ENCODE peak calls at places on chromosomes 13 and 19, in five cellular contexts. One of them, this sample, is unnamed.

GRCh38 chr19:14361824-14362223 is 19.4 kb upstream of the ADGRE5 start:
- DNase-seq in tibial nerve: no peak
- DNase-seq in vagina: no peak
- DNase-seq in adrenal gland: no peak
- DNase-seq in sigmoid colon: no peak
- DNase-seq in this sample: peak; percentile 33

GRCh38 chr13:101835920-101836319 is 383.4 kb downstream of the ITGBL1 start:
- DNase-seq in tibial nerve: no peak
- DNase-seq in sigmoid colon: no peak
- DNase-seq in vagina: no peak
- DNase-seq in adrenal gland: no peak
- DNase-seq in this sample: no peak

GRCh38 chr19:10233946-10234345 is 2.8 kb upstream of the S1PR2 start:
- DNase-seq in tibial nerve: no peak
- DNase-seq in sigmoid colon: no peak
- DNase-seq in vagina: no peak
- DNase-seq in adrenal gland: no peak
- DNase-seq in this sample: no peak

GRCh38 chr13:81745391-81745790 is 1404.5 kb upstream of the SPRY2 start:
- DNase-seq in tibial nerve: no peak
- DNase-seq in sigmoid colon: no peak
- DNase-seq in adrenal gland: no peak
- DNase-seq in vagina: no peak
- DNase-seq in this sample: no peak

GRCh38 chr19:35266904-35267817 is 1.6 kb upstream of the USF2 start:
- DNase-seq in vagina: no peak
- DNase-seq in tibial nerve: peak; percentile 40
- DNase-seq in adrenal gland: peak; percentile 65
- DNase-seq in sigmoid colon: peak; percentile 80
- DNase-seq in this sample: peak; percentile 69

GRCh38 chr13:98798849-98799645 is 46.6 kb upstream of the SLC15A1 start:
- DNase-seq in tibial nerve: no peak
- DNase-seq in sigmoid colon: no peak
- DNase-seq in vagina: no peak
- DNase-seq in adrenal gland: no peak
- DNase-seq in this sample: no peak

GRCh38 chr19:45404557-45405434 is at the start of gene PPP1R13L:
- DNase-seq in sigmoid colon: peak; percentile 92
- DNase-seq in adrenal gland: peak; percentile 91
- DNase-seq in vagina: no peak
- DNase-seq in tibial nerve: no peak
- DNase-seq in this sample: no peak

GRCh38 chr19:53881482-53882390 is at the start of gene PRKCG:
- DNase-seq in tibial nerve: no peak
- DNase-seq in adrenal gland: no peak
- DNase-seq in vagina: no peak
- DNase-seq in sigmoid colon: no peak
- DNase-seq in this sample: no peak

GRCh38 chr13:24159921-24160324 is 597 bp upstream of the SPATA13 start:
- DNase-seq in sigmoid colon: no peak
- DNase-seq in tibial nerve: no peak
- DNase-seq in adrenal gland: no peak
- DNase-seq in vagina: no peak
- DNase-seq in this sample: peak; percentile 30

GRCh38 chr19:54312436-54313362 is at the start of gene LILRA5:
- DNase-seq in sigmoid colon: peak; percentile 68
- DNase-seq in tibial nerve: peak; percentile 22
- DNase-seq in adrenal gland: peak; percentile 39
- DNase-seq in vagina: no peak
- DNase-seq in this sample: no peak

GRCh38 chr13:32538234-32538620 is 368 bp downstream of the N4BP2L2 start:
- DNase-seq in sigmoid colon: peak; percentile 70
- DNase-seq in tibial nerve: no peak
- DNase-seq in vagina: no peak
- DNase-seq in adrenal gland: peak; percentile 65
- DNase-seq in this sample: peak; percentile 83

GRCh38 chr13:98910501-98910951 is 67.3 kb downstream of the DOCK9 start:
- DNase-seq in vagina: no peak
- DNase-seq in adrenal gland: peak; percentile 25
- DNase-seq in sigmoid colon: no peak
- DNase-seq in tibial nerve: no peak
- DNase-seq in this sample: no peak

GRCh38 chr19:58334691-58335249 is 8.0 kb downstream of the ZSCAN22 start:
- DNase-seq in vagina: no peak
- DNase-seq in tibial nerve: no peak
- DNase-seq in adrenal gland: no peak
- DNase-seq in sigmoid colon: no peak
- DNase-seq in this sample: no peak

GRCh38 chr13:61546413-61546812 is 130.8 kb upstream of the PCDH20 start:
- DNase-seq in tibial nerve: no peak
- DNase-seq in adrenal gland: no peak
- DNase-seq in vagina: no peak
- DNase-seq in sigmoid colon: no peak
- DNase-seq in this sample: no peak

GRCh38 chr19:51735759-51736449 is 12.1 kb upstream of the HAS1 start:
- DNase-seq in vagina: no peak
- DNase-seq in tibial nerve: peak; percentile 60
- DNase-seq in adrenal gland: peak; percentile 74
- DNase-seq in sigmoid colon: peak; percentile 83
- DNase-seq in this sample: no peak

GRCh38 chr13:91185294-91185863 is 162.1 kb upstream of the MIR17HG start:
- DNase-seq in adrenal gland: no peak
- DNase-seq in tibial nerve: no peak
- DNase-seq in sigmoid colon: no peak
- DNase-seq in vagina: no peak
- DNase-seq in this sample: peak; percentile 2

GRCh38 chr13:113140677-113141590 is 17.5 kb upstream of the PROZ start:
- DNase-seq in adrenal gland: no peak
- DNase-seq in vagina: no peak
- DNase-seq in sigmoid colon: peak; percentile 53
- DNase-seq in tibial nerve: no peak
- DNase-seq in this sample: no peak

GRCh38 chr19:29967623-29968022 is 25.6 kb downstream of the URI1 start:
- DNase-seq in vagina: no peak
- DNase-seq in adrenal gland: peak; percentile 24
- DNase-seq in tibial nerve: no peak
- DNase-seq in sigmoid colon: no peak
- DNase-seq in this sample: peak; percentile 88

GRCh38 chr19:13160557-13160956 is 10.3 kb downstream of the IER2 start:
- DNase-seq in sigmoid colon: no peak
- DNase-seq in vagina: no peak
- DNase-seq in tibial nerve: no peak
- DNase-seq in adrenal gland: peak; percentile 72
- DNase-seq in this sample: no peak

GRCh38 chr19:46077815-46078167 is 37.0 kb upstream of the IGFL4 start:
- DNase-seq in sigmoid colon: no peak
- DNase-seq in vagina: no peak
- DNase-seq in adrenal gland: no peak
- DNase-seq in tibial nerve: no peak
- DNase-seq in this sample: no peak

GRCh38 chr19:14556662-14557188 is 15.1 kb downstream of the NDUFB7 start:
- DNase-seq in adrenal gland: peak; percentile 83
- DNase-seq in tibial nerve: peak; percentile 29
- DNase-seq in vagina: no peak
- DNase-seq in sigmoid colon: peak; percentile 76
- DNase-seq in this sample: peak; percentile 92

GRCh38 chr19:7013678-7014077 is 7.6 kb downstream of the MBD3L2B start:
- DNase-seq in vagina: no peak
- DNase-seq in adrenal gland: no peak
- DNase-seq in tibial nerve: no peak
- DNase-seq in sigmoid colon: no peak
- DNase-seq in this sample: no peak

GRCh38 chr13:87999141-87999765 is 328.1 kb downstream of the SLITRK5 start:
- DNase-seq in sigmoid colon: no peak
- DNase-seq in adrenal gland: no peak
- DNase-seq in tibial nerve: no peak
- DNase-seq in vagina: no peak
- DNase-seq in this sample: no peak

GRCh38 chr13:43304945-43305344 is 281.6 kb downstream of the DNAJC15 start:
- DNase-seq in tibial nerve: no peak
- DNase-seq in vagina: no peak
- DNase-seq in sigmoid colon: no peak
- DNase-seq in adrenal gland: no peak
- DNase-seq in this sample: no peak

GRCh38 chr13:99227331-99227900 is 26.8 kb downstream of the UBAC2 start:
- DNase-seq in sigmoid colon: no peak
- DNase-seq in adrenal gland: no peak
- DNase-seq in tibial nerve: no peak
- DNase-seq in vagina: no peak
- DNase-seq in this sample: no peak

DNA sequence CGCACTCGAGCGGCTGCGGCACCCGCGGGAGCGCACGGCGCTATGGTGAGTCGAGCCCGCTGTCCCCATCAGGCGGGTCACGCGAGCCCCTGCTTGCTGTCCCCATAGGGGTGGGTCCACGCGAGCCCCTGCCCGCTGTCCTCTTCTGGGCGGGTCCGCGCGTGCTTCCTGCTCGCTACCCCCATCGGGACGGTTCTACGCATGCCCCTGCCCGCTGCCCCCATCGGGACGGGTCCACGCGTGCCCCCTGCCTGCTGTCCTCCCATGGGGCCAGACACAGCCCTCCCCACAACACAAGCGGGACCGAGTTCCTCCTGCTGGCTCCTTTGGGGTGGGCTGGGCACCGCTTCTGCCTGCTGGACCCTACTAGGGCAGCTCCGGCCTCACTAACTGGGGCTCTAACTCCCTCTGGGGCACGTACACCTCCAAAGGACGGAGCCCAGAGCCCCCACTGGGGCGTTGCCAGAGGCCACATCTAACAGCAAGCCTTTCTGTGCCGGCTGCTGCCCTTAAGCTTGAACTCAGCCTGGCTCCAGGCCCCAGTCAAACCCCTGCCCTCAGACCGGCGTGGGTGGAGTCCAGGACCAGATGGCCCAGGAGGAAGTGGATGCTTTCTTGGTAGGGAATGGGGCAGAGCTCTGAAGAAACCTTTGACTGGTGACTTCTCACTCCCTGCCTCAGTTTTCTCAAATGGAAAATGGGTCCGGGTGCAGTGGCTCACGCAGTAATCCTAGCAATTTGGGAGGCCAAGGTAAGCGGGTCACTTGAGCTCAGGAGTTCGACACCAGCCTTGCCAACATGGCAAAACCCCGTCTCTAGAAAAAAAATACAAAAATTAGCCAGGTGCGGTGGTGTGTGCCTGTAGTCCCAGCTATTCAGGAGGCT is 722 bp downstream of the COLGALT1 start:
- DNase-seq in adrenal gland: peak; percentile 69
- DNase-seq in tibial nerve: peak; percentile 43
- DNase-seq in sigmoid colon: peak; percentile 85
- DNase-seq in vagina: no peak
- DNase-seq in this sample: peak; percentile 66
- TF ChIP-seq POLR2A in adrenal gland: no peak
- TF ChIP-seq POLR2A in tibial nerve: no peak
- TF ChIP-seq POLR2A in sigmoid colon: no peak
- TF ChIP-seq POLR2A in vagina: no peak
- TF ChIP-seq POLR2A in this sample: no peak

GRCh38 chr19:33040994-33041827 is 23.5 kb downstream of the RHPN2 start:
- DNase-seq in adrenal gland: no peak
- DNase-seq in tibial nerve: no peak
- DNase-seq in vagina: no peak
- DNase-seq in sigmoid colon: no peak
- DNase-seq in this sample: no peak
- TF ChIP-seq POLR2A in adrenal gland: no peak
- TF ChIP-seq POLR2A in tibial nerve: no peak
- TF ChIP-seq POLR2A in vagina: no peak
- TF ChIP-seq POLR2A in sigmoid colon: no peak
- TF ChIP-seq POLR2A in this sample: no peak

GRCh38 chr19:50026550-50026906 is 723 bp downstream of the ZNF473 start:
- DNase-seq in adrenal gland: no peak
- DNase-seq in vagina: no peak
- DNase-seq in sigmoid colon: no peak
- DNase-seq in tibial nerve: no peak
- DNase-seq in this sample: no peak

GRCh38 chr19:50025794-50026549 is at the start of gene ZNF473:
- DNase-seq in sigmoid colon: peak; percentile 98
- DNase-seq in tibial nerve: peak; percentile 92
- DNase-seq in adrenal gland: peak; percentile 97
- DNase-seq in vagina: no peak
- DNase-seq in this sample: peak; percentile 98

GRCh38 chr19:50022823-50023222 is 2.3 kb downstream of the VRK3 start:
- DNase-seq in vagina: no peak
- DNase-seq in adrenal gland: no peak
- DNase-seq in tibial nerve: no peak
- DNase-seq in sigmoid colon: no peak
- DNase-seq in this sample: no peak

GRCh38 chr19:50024719-50025021 is 502 bp downstream of the VRK3 start:
- DNase-seq in sigmoid colon: no peak
- DNase-seq in vagina: no peak
- DNase-seq in adrenal gland: no peak
- DNase-seq in tibial nerve: no peak
- DNase-seq in this sample: no peak

GRCh38 chr19:50025022-50025793 is at the start of gene VRK3:
- DNase-seq in sigmoid colon: peak; percentile 100
- DNase-seq in tibial nerve: peak; percentile 98
- DNase-seq in adrenal gland: peak; percentile 99
- DNase-seq in vagina: peak; percentile 100
- DNase-seq in this sample: peak; percentile 100
- TF ChIP-seq POLR2A in sigmoid colon: peak; percentile 69
- TF ChIP-seq POLR2A in tibial nerve: peak; percentile 74
- TF ChIP-seq POLR2A in adrenal gland: no peak
- TF ChIP-seq POLR2A in vagina: no peak
- TF ChIP-seq POLR2A in this sample: peak; percentile 81

GRCh38 chr19:2043864-2044708 is 7.0 kb downstream of the MKNK2 start:
- DNase-seq in vagina: peak; percentile 84
- DNase-seq in adrenal gland: peak; percentile 17
- DNase-seq in sigmoid colon: peak; percentile 77
- DNase-seq in tibial nerve: no peak
- DNase-seq in this sample: no peak
- TF ChIP-seq POLR2A in vagina: no peak
- TF ChIP-seq POLR2A in adrenal gland: no peak
- TF ChIP-seq POLR2A in sigmoid colon: no peak
- TF ChIP-seq POLR2A in tibial nerve: no peak
- TF ChIP-seq POLR2A in this sample: no peak

This sample was measured in erythroblast.